ENCODE peak calls at places on chromosomes 4 and X, in five cellular contexts. G is ascending aorta, X is suprapubic skin, R is SK-N-SH, K is DND-41. I is an unnamed sample.
A peak's percentile ranks its signal among the peaks of the same experiment; 100 is the strongest.

GRCh38 chr4:56979674-56980073 is 978 bp downstream of the POLR2B start:
- DNase-seq in R (no peak), G (no peak), X (no peak), K (peak; percentile 61), I (no peak)

GRCh38 chrX:10620121-10620699 is at the start of gene MID1:
- DNase-seq in R (peak; percentile 78), X (peak; percentile 75), G (peak; percentile 81), K (no peak), I (peak; percentile 70)

GRCh38 chr4:40750461-40751258 is 905 bp downstream of the NSUN7 start:
- DNase-seq in K (no peak), R (peak; percentile 38), X (no peak), G (no peak), I (no peak)

GRCh38 chrX:132022863-132023116 is 312 bp upstream of the STK26 start:
- DNase-seq in G (no peak), K (no peak), R (no peak), X (no peak), I (no peak)

GRCh38 chr4:47498899-47499298 is 13.8 kb downstream of the ATP10D start:
- DNase-seq in X (no peak), G (no peak), K (no peak), R (no peak), I (no peak)

GRCh38 chr4:154590329-154591006 is at the start of gene FGA:
- DNase-seq in X (no peak), R (no peak), K (no peak), G (no peak), I (no peak)

GRCh38 chr4:26787461-26788340 is 72.9 kb upstream of the STIM2 start:
- DNase-seq in K (peak; percentile 51), G (no peak), X (no peak), R (no peak), I (peak; percentile 83)

GRCh38 chrX:17192111-17192510 is 182.9 kb upstream of the NHS start:
- DNase-seq in X (no peak), K (no peak), R (no peak), G (no peak), I (no peak)

GRCh38 chr4:142703694-142704309 is 142.3 kb downstream of the INPP4B start:
- DNase-seq in X (no peak), G (no peak), K (peak; percentile 84), R (no peak), I (no peak)

GRCh38 chr4:84028340-84028739 is 470.8 kb downstream of the NKX6-1 start:
- DNase-seq in K (no peak), R (no peak), X (no peak), G (no peak), I (no peak)

GRCh38 chrX:118726887-118727685 is at the start of gene IL13RA1:
- DNase-seq in X (peak; percentile 75), R (peak; percentile 84), G (peak; percentile 90), K (no peak), I (peak; percentile 66)

GRCh38 chr4:159158989-159159388 is 56.1 kb downstream of the RAPGEF2 start:
- DNase-seq in K (no peak), X (no peak), G (no peak), R (no peak), I (no peak)

GRCh38 chrX:69016220-69016941 is 148.9 kb downstream of the PJA1 start:
- DNase-seq in K (no peak), G (peak; percentile 62), R (no peak), X (no peak), I (no peak)

DNA sequence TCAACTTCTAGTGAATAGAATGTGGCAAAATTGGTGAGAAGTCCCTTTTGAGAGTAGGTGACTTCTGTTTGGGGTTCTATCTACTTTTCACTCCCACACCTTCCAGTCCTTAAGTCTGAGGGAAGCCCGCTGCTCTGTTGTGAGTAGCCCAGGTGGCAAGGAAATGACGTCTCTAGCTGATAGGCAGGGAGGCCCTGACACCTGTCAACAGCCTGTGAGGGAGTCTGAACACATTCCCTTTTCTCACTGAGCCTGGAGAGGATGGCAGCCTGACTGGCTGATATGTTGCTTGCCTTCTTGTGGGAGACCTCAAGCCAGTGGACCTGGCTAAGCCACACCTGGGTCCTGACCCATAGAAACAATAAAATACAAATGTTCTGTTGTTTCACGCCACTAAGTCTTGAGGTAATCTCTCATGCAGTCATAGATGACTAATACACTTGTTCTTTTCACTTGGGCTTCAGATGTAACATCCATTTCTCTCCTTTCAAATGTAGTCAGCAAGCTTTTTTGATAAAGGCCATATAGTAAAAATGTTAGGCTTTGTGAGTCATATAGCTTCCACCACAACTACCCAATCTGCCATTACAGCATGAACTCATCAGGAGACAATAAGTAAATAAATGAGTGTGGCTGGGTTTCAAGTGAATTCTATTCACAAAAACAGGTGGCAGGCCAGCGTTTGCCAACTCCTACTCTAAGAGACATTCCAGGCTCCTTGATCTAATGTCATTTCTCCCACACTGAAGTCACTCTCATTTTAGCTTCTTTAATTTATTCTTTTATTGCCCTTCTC is 265.0 kb upstream of the MAD2L1 start:
- DNase-seq in R (no peak), X (no peak), K (no peak), G (no peak), I (no peak)
- H3K4me1 ChIP-seq in R (no peaks in the 10 kb centered on the region), X (no peaks in the 10 kb centered on the region), K (no peaks in the 10 kb centered on the region), G (no peaks in the 10 kb centered on the region), I (no peaks in the 10 kb centered on the region)

GRCh38 chrX:128975716-128976115 is 547.6 kb downstream of the SMARCA1 start:
- DNase-seq in R (peak; percentile 41), G (no peak), X (no peak), K (peak; percentile 32), I (no peak)
- TF ChIP-seq CTCF in R (peak; percentile 56), G (no peak), X (no peak), K (peak; percentile 72), I (peak; percentile 35)

GRCh38 chr4:1492636-1493539 is 86.6 kb upstream of the NKX1-1 start:
- DNase-seq in K (no peak), G (no peak), R (peak; percentile 44), X (no peak), I (peak; percentile 56)
- H3K27ac ChIP-seq in K (no peak overlapping the region), G (no peak overlapping the region), R (no peak overlapping the region), X (no peak overlapping the region), I (no peak overlapping the region)

GRCh38 chr4:1290165-1290977 is 680 bp downstream of the MAEA start:
- DNase-seq in K (no peak), X (no peak), G (no peak), R (no peak), I (no peak)
- H3K4me1 ChIP-seq in K (peaks cover 37% of the 10 kb centered on the region), X (peaks cover 51% of the 10 kb centered on the region), G (peaks cover 13% of the 10 kb centered on the region), R (no peaks in the 10 kb centered on the region), I (peaks cover 9% of the 10 kb centered on the region)

GRCh38 chr4:90127706-90128345 is 632 bp downstream of the CCSER1 start:
- DNase-seq in G (no peak), X (no peak), R (peak; percentile 72), K (no peak), I (no peak)

GRCh38 chr4:90121961-90122748 is 5.0 kb upstream of the CCSER1 start:
- DNase-seq in K (no peak), R (no peak), G (no peak), X (no peak), I (peak; percentile 80)

GRCh38 chr4:90126805-90127204 is 389 bp upstream of the CCSER1 start:
- DNase-seq in G (no peak), X (no peak), R (no peak), K (no peak), I (no peak)

GRCh38 chr4:90127223-90127705 is at the start of gene CCSER1:
- DNase-seq in R (peak; percentile 90), G (peak; percentile 75), K (no peak), X (peak; percentile 81), I (peak; percentile 38)
- TF ChIP-seq CTCF in R (no peak), G (no peak), K (no peak), X (no peak), I (no peak)

I was measured in RWPE2.